ENCODE peak calls at places on chromosomes 11 and 22, in six cellular contexts. U is IMR-90, M is cortex of kidney, S is PC-9, E is HT1080, T is GM18507. R is an unnamed sample.

GRCh38 chr11:57459112-57460016 is 964 bp upstream of the RTN4RL2 start:
- DNase-seq in U (peak; percentile 17), M (no peak), S (no peak), E (peak; percentile 18), T (no peak), R (no peak)

GRCh38 chr11:94193288-94193687 is 64.6 kb downstream of the PANX1 start:
- DNase-seq in U (peak; percentile 96), M (no peak), S (peak; percentile 68), E (peak; percentile 83), T (no peak), R (peak; percentile 77)

GRCh38 chr11:117299351-117300300 is 8.5 kb downstream of the BACE1-AS start:
- DNase-seq in U (no peak), M (no peak), S (no peak), E (no peak), T (no peak), R (no peak)

GRCh38 chr11:104668797-104669463 is 229.3 kb downstream of the CASP12 start:
- DNase-seq in U (peak; percentile 94), M (no peak), S (peak; percentile 91), E (peak; percentile 84), T (no peak), R (peak; percentile 93)

GRCh38 chr11:29333993-29334780 is 682.6 kb downstream of the KCNA4 start:
- DNase-seq in U (peak; percentile 88), M (no peak), S (no peak), E (peak; percentile 73), T (peak; percentile 37), R (peak; percentile 67)

GRCh38 chr22:28562324-28562723 is 117.3 kb downstream of the TTC28 start:
- DNase-seq in U (no peak), M (no peak), S (no peak), E (no peak), T (no peak), R (no peak)

GRCh38 chr22:20523118-20523983 is 15.9 kb downstream of the MED15 start:
- DNase-seq in U (peak; percentile 59), M (no peak), S (no peak), E (peak; percentile 55), T (no peak), R (peak; percentile 74)

GRCh38 chr22:50305658-50306566 is 1.5 kb downstream of the PLXNB2 start:
- DNase-seq in U (peak; percentile 95), M (peak; percentile 30), S (peak; percentile 97), E (peak; percentile 95), T (no peak), R (peak; percentile 96)

GRCh38 chr22:25085930-25086901 is 113.4 kb upstream of the CRYBB3 start:
- DNase-seq in U (no peak), M (no peak), S (no peak), E (no peak), T (peak; percentile 56), R (no peak)

GRCh38 chr11:108786281-108786990 is 121.6 kb downstream of the DDX10 start:
- DNase-seq in U (no peak), M (no peak), S (peak; percentile 44), E (no peak), T (no peak), R (peak; percentile 11)

GRCh38 chr22:22870577-22871398 is 16.8 kb upstream of the IGLL5 start:
- DNase-seq in U (no peak), M (no peak), S (no peak), E (no peak), T (no peak), R (no peak)

GRCh38 chr11:42770444-42771065 is 541.2 kb upstream of the API5 start:
- DNase-seq in U (no peak), M (no peak), S (no peak), E (peak; percentile 23), T (no peak), R (peak; percentile 3)

GRCh38 chr22:39278040-39278439 is 33.3 kb upstream of the PDGFB start:
- DNase-seq in U (peak; percentile 53), M (no peak), S (no peak), E (peak; percentile 14), T (no peak), R (peak; percentile 51)

GRCh38 chr22:41382098-41382578 is 396 bp downstream of the TEF start:
- DNase-seq in U (no peak), M (no peak), S (no peak), E (no peak), T (peak; percentile 77), R (no peak)

R was measured in fibroblast of lung.